ENCODE peak calls at places on chromosomes 1 and 21, in seven cellular contexts. C is Calu3, F is pulmonary artery endothelial cell, O is T-cell, I is dermis microvascular lymphatic vessel endothelial cell, W is body of pancreas, V is omental fat pad. D is an unnamed sample.

GRCh38 chr1:161019767-161020572 is 982 bp downstream of the F11R start:
- DNase-seq in F (no peak), V (no peak), W (no peak), I (peak), C (no peak), O (no peak), D (no peak)

GRCh38 chr1:54774820-54775498 is 10.6 kb upstream of the PARS2 start:
- DNase-seq in O (no peak), I (peak), W (no peak), F (no peak), C (no peak), V (no peak), D (no peak)

GRCh38 chr1:207034208-207034607 is 1.7 kb upstream of the C1orf116 start:
- DNase-seq in C (no peak), V (no peak), F (no peak), O (no peak), W (no peak), I (no peak), D (peak)

GRCh38 chr1:24640288-24640687 is 2.8 kb upstream of the SRRM1 start:
- DNase-seq in I (no peak), C (no peak), W (peak), V (no peak), O (no peak), F (no peak), D (no peak)

GRCh38 chr1:85607126-85607912 is 26.8 kb downstream of the CCN1 start:
- DNase-seq in I (peak), O (no peak), W (peak), F (peak), V (no peak), C (peak), D (peak)

GRCh38 chr21:38817371-38818335 is 11.9 kb downstream of the ETS2 start:
- DNase-seq in F (no peak), O (no peak), W (no peak), V (no peak), I (no peak), C (no peak), D (peak)

GRCh38 chr1:150579955-150580642 is 689 bp upstream of the MCL1 start:
- DNase-seq in O (no peak), W (no peak), F (no peak), I (no peak), V (no peak), C (no peak), D (no peak)

GRCh38 chr1:60573726-60574409 is 500.3 kb upstream of the C1orf87 start:
- DNase-seq in C (peak), V (no peak), O (no peak), I (peak), F (peak), W (no peak), D (no peak)

GRCh38 chr1:226107471-226108460 is 45.2 kb downstream of the H3-3A start:
- DNase-seq in C (no peak), O (no peak), W (no peak), F (no peak), I (no peak), V (no peak), D (no peak)

GRCh38 chr1:227723474-227723873 is 11.6 kb downstream of the JMJD4 start:
- DNase-seq in C (no peak), O (no peak), W (no peak), I (no peak), F (no peak), V (no peak), D (no peak)

GRCh38 chr1:245874942-245875580 is 632.0 kb downstream of the SMYD3 start:
- DNase-seq in V (peak), W (peak), C (peak), O (no peak), F (peak), I (peak), D (peak)

GRCh38 chr1:204769997-204770396 is 84.5 kb upstream of the LRRN2 start:
- DNase-seq in F (no peak), O (no peak), C (no peak), I (no peak), V (no peak), W (no peak), D (no peak)

GRCh38 chr1:43414634-43415223 is 25.0 kb downstream of the SZT2 start:
- DNase-seq in I (peak), O (peak), F (peak), V (peak), W (peak), C (peak), D (peak)

GRCh38 chr1:164452549-164452948 is 106.4 kb upstream of the PBX1 start:
- DNase-seq in O (no peak), V (no peak), W (no peak), I (no peak), F (no peak), C (no peak), D (no peak)

GRCh38 chr21:26595971-26596370 is 22.9 kb upstream of the CYYR1 start:
- DNase-seq in W (no peak), V (no peak), I (no peak), F (no peak), C (no peak), O (no peak), D (no peak)

GRCh38 chr21:41926068-41926806 is 27.6 kb downstream of the C2CD2 start:
- DNase-seq in C (peak), W (peak), V (no peak), I (peak), O (peak), F (peak), D (peak)

GRCh38 chr1:66938618-66939017 is 13.8 kb downstream of the MIER1 start:
- DNase-seq in I (peak), O (no peak), V (no peak), C (no peak), F (no peak), W (no peak), D (no peak)

GRCh38 chr1:173870252-173871075 is 2.3 kb downstream of the ZBTB37 start:
- DNase-seq in O (no peak), C (no peak), V (no peak), I (peak), W (peak), F (peak), D (peak)

GRCh38 chr1:17098440-17099317 is 20.6 kb downstream of the PADI2 start:
- DNase-seq in I (no peak), O (no peak), F (no peak), V (no peak), W (no peak), C (no peak), D (no peak)

GRCh38 chr1:31771891-31772668 is 7.9 kb upstream of the ADGRB2 start:
- DNase-seq in V (no peak), W (peak), C (no peak), I (no peak), O (no peak), F (no peak), D (peak)

GRCh38 chr1:36540056-36540455 is 57.3 kb upstream of the CSF3R start:
- DNase-seq in F (no peak), C (no peak), W (no peak), V (no peak), O (no peak), I (no peak), D (no peak)

GRCh38 chr21:40658237-40658636 is 188.7 kb downstream of the DSCAM start:
- DNase-seq in V (no peak), O (no peak), C (no peak), F (no peak), W (no peak), I (no peak), D (no peak)

GRCh38 chr1:201490708-201491131 is 16.2 kb downstream of the CSRP1 start:
- DNase-seq in C (no peak), W (no peak), F (no peak), O (no peak), I (peak), V (no peak), D (no peak)

GRCh38 chr1:6026095-6026809 is 19.4 kb upstream of the KCNAB2 start:
- DNase-seq in O (peak), I (peak), V (peak), C (peak), W (peak), F (no peak), D (peak)

GRCh38 chr1:71351438-71351837 is 270.6 kb upstream of the ZRANB2 start:
- DNase-seq in I (no peak), F (no peak), W (no peak), V (no peak), O (no peak), C (no peak), D (no peak)

GRCh38 chr1:33470495-33471012 is 1.9 kb upstream of the ZSCAN20 start:
- DNase-seq in I (peak), O (peak), W (peak), F (peak), C (peak), V (peak), D (peak)

GRCh38 chr1:63264161-63264560 is 58.2 kb upstream of the FOXD3 start:
- DNase-seq in C (no peak), I (peak), V (no peak), O (no peak), F (no peak), W (no peak), D (no peak)

GRCh38 chr1:3668585-3669300 is 16.4 kb downstream of the TP73 start:
- DNase-seq in F (no peak), V (no peak), W (peak), I (peak), C (peak), O (no peak), D (peak)

GRCh38 chr1:209748620-209749019 is 7.2 kb upstream of the TRAF3IP3 start:
- DNase-seq in V (no peak), W (no peak), C (no peak), F (no peak), I (no peak), O (no peak), D (no peak)

GRCh38 chr21:45405271-45405818 is 380 bp downstream of the COL18A1 start:
- DNase-seq in C (peak), V (no peak), F (no peak), I (peak), O (no peak), W (peak), D (no peak)

GRCh38 chr1:219298581-219299148 is 125.0 kb downstream of the LYPLAL1 start:
- DNase-seq in C (no peak), W (no peak), V (no peak), O (no peak), I (no peak), F (no peak), D (no peak)

GRCh38 chr1:1908506-1908791 is 6.6 kb upstream of the CALML6 start:
- DNase-seq in V (no peak), I (no peak), C (no peak), O (no peak), W (peak), F (no peak), D (peak)

GRCh38 chr1:37038079-37038702 is 3.9 kb upstream of the GRIK3 start:
- DNase-seq in W (no peak), C (peak), O (no peak), I (peak), V (no peak), F (no peak), D (peak)

D was measured in small intestine.